ENCODE peak calls at places on chromosomes 7 and 10, in ten cellular contexts. One of them, this sample, is unnamed.

GRCh38 chr10:96789571-96790108 is 42.5 kb upstream of the LCOR start:
- DNase-seq in CD8-positive, alpha-beta T cell: no peak
- DNase-seq in NCI-H774: no peak
- DNase-seq in KG1: peak
- DNase-seq in HFF-Myc: no peak
- DNase-seq in AG09319: no peak
- DNase-seq in NCI-H1105: no peak
- DNase-seq in renal cortical epithelial cell: peak
- DNase-seq in NCI-H82: peak
- DNase-seq in PC-9: no peak
- DNase-seq in this sample: no peak

GRCh38 chr7:23332881-23333612 is 33.9 kb downstream of the MALSU1 start:
- DNase-seq in renal cortical epithelial cell: peak
- DNase-seq in CD8-positive, alpha-beta T cell: no peak
- DNase-seq in NCI-H82: no peak
- DNase-seq in NCI-H774: peak
- DNase-seq in HFF-Myc: no peak
- DNase-seq in PC-9: no peak
- DNase-seq in KG1: no peak
- DNase-seq in AG09319: no peak
- DNase-seq in NCI-H1105: no peak
- DNase-seq in this sample: no peak

GRCh38 chr10:112249722-112250121 is 33.5 kb upstream of the TECTB start:
- DNase-seq in NCI-H1105: no peak
- DNase-seq in PC-9: no peak
- DNase-seq in NCI-H82: no peak
- DNase-seq in CD8-positive, alpha-beta T cell: no peak
- DNase-seq in NCI-H774: no peak
- DNase-seq in AG09319: no peak
- DNase-seq in renal cortical epithelial cell: no peak
- DNase-seq in HFF-Myc: no peak
- DNase-seq in KG1: no peak
- DNase-seq in this sample: no peak

GRCh38 chr10:80614576-80615416 is 77.1 kb downstream of the SH2D4B start:
- DNase-seq in PC-9: no peak
- DNase-seq in NCI-H1105: no peak
- DNase-seq in NCI-H82: no peak
- DNase-seq in KG1: no peak
- DNase-seq in CD8-positive, alpha-beta T cell: no peak
- DNase-seq in HFF-Myc: no peak
- DNase-seq in renal cortical epithelial cell: no peak
- DNase-seq in AG09319: no peak
- DNase-seq in NCI-H774: no peak
- DNase-seq in this sample: no peak

GRCh38 chr7:73739387-73739767 is 775 bp upstream of the ABHD11 start:
- DNase-seq in renal cortical epithelial cell: no peak
- DNase-seq in AG09319: no peak
- DNase-seq in NCI-H1105: no peak
- DNase-seq in CD8-positive, alpha-beta T cell: no peak
- DNase-seq in NCI-H82: no peak
- DNase-seq in KG1: no peak
- DNase-seq in NCI-H774: no peak
- DNase-seq in PC-9: no peak
- DNase-seq in HFF-Myc: no peak
- DNase-seq in this sample: no peak

GRCh38 chr10:12444981-12445700 is 95.8 kb downstream of the CAMK1D start:
- DNase-seq in renal cortical epithelial cell: no peak
- DNase-seq in CD8-positive, alpha-beta T cell: no peak
- DNase-seq in PC-9: no peak
- DNase-seq in NCI-H82: no peak
- DNase-seq in AG09319: no peak
- DNase-seq in NCI-H1105: no peak
- DNase-seq in NCI-H774: no peak
- DNase-seq in KG1: no peak
- DNase-seq in HFF-Myc: no peak
- DNase-seq in this sample: no peak

GRCh38 chr7:139054101-139054500 is 18.3 kb upstream of the ZC3HAV1L start:
- DNase-seq in renal cortical epithelial cell: no peak
- DNase-seq in KG1: no peak
- DNase-seq in NCI-H82: peak
- DNase-seq in NCI-H774: no peak
- DNase-seq in AG09319: no peak
- DNase-seq in HFF-Myc: no peak
- DNase-seq in PC-9: no peak
- DNase-seq in NCI-H1105: no peak
- DNase-seq in CD8-positive, alpha-beta T cell: no peak
- DNase-seq in this sample: no peak

GRCh38 chr10:90148121-90148855 is 446.9 kb downstream of the KIF20B start:
- DNase-seq in AG09319: no peak
- DNase-seq in NCI-H1105: no peak
- DNase-seq in CD8-positive, alpha-beta T cell: no peak
- DNase-seq in NCI-H774: no peak
- DNase-seq in KG1: peak
- DNase-seq in HFF-Myc: no peak
- DNase-seq in NCI-H82: peak
- DNase-seq in renal cortical epithelial cell: peak
- DNase-seq in PC-9: no peak
- DNase-seq in this sample: no peak

GRCh38 chr10:3811331-3811870 is 26.4 kb upstream of the KLF6 start:
- DNase-seq in PC-9: no peak
- DNase-seq in AG09319: no peak
- DNase-seq in HFF-Myc: no peak
- DNase-seq in KG1: no peak
- DNase-seq in NCI-H774: no peak
- DNase-seq in NCI-H1105: no peak
- DNase-seq in CD8-positive, alpha-beta T cell: no peak
- DNase-seq in renal cortical epithelial cell: peak
- DNase-seq in NCI-H82: no peak
- DNase-seq in this sample: no peak

GRCh38 chr7:5692845-5693278 is 88.6 kb downstream of the RNF216 start:
- DNase-seq in HFF-Myc: no peak
- DNase-seq in NCI-H1105: peak
- DNase-seq in NCI-H82: peak
- DNase-seq in PC-9: peak
- DNase-seq in NCI-H774: peak
- DNase-seq in renal cortical epithelial cell: peak
- DNase-seq in KG1: no peak
- DNase-seq in CD8-positive, alpha-beta T cell: no peak
- DNase-seq in AG09319: no peak
- DNase-seq in this sample: no peak

GRCh38 chr10:76286536-76286935 is 855.1 kb downstream of the LRMDA start:
- DNase-seq in KG1: no peak
- DNase-seq in renal cortical epithelial cell: no peak
- DNase-seq in AG09319: no peak
- DNase-seq in HFF-Myc: no peak
- DNase-seq in PC-9: no peak
- DNase-seq in NCI-H82: no peak
- DNase-seq in CD8-positive, alpha-beta T cell: no peak
- DNase-seq in NCI-H774: no peak
- DNase-seq in NCI-H1105: no peak
- DNase-seq in this sample: no peak

GRCh38 chr10:79103585-79103984 is 34.8 kb downstream of the ZMIZ1 start:
- DNase-seq in HFF-Myc: no peak
- DNase-seq in NCI-H774: no peak
- DNase-seq in AG09319: no peak
- DNase-seq in CD8-positive, alpha-beta T cell: no peak
- DNase-seq in NCI-H1105: no peak
- DNase-seq in KG1: no peak
- DNase-seq in NCI-H82: no peak
- DNase-seq in PC-9: no peak
- DNase-seq in renal cortical epithelial cell: no peak
- DNase-seq in this sample: no peak

GRCh38 chr10:95451150-95451549 is 110.0 kb downstream of the SORBS1 start:
- DNase-seq in NCI-H1105: no peak
- DNase-seq in CD8-positive, alpha-beta T cell: no peak
- DNase-seq in NCI-H774: no peak
- DNase-seq in renal cortical epithelial cell: no peak
- DNase-seq in NCI-H82: no peak
- DNase-seq in AG09319: no peak
- DNase-seq in KG1: no peak
- DNase-seq in PC-9: no peak
- DNase-seq in HFF-Myc: no peak
- DNase-seq in this sample: no peak

GRCh38 chr7:14639801-14640200 is 262.8 kb downstream of the DGKB start:
- DNase-seq in HFF-Myc: no peak
- DNase-seq in CD8-positive, alpha-beta T cell: no peak
- DNase-seq in KG1: no peak
- DNase-seq in AG09319: no peak
- DNase-seq in NCI-H774: peak
- DNase-seq in PC-9: no peak
- DNase-seq in NCI-H82: no peak
- DNase-seq in NCI-H1105: peak
- DNase-seq in renal cortical epithelial cell: no peak
- DNase-seq in this sample: no peak

GRCh38 chr7:25031007-25031406 is 51.0 kb upstream of the OSBPL3 start:
- DNase-seq in NCI-H774: no peak
- DNase-seq in KG1: no peak
- DNase-seq in HFF-Myc: no peak
- DNase-seq in CD8-positive, alpha-beta T cell: no peak
- DNase-seq in PC-9: peak
- DNase-seq in renal cortical epithelial cell: no peak
- DNase-seq in AG09319: no peak
- DNase-seq in NCI-H1105: no peak
- DNase-seq in NCI-H82: no peak
- DNase-seq in this sample: no peak